ENCODE peak calls at places on chromosomes 16 and 17, in four cellular contexts. One of them, this sample, is unnamed.

GRCh38 chr17:55005520-55005919 is 37.0 kb downstream of the STXBP4 start:
- DNase-seq in neural progenitor cell: peak
- DNase-seq in SK-MEL-5: peak
- DNase-seq in mesendoderm: peak
- DNase-seq in this sample: peak

GRCh38 chr17:83136931-83137330 is 57.5 kb downstream of the METRNL start:
- DNase-seq in SK-MEL-5: no peak
- DNase-seq in neural progenitor cell: no peak
- DNase-seq in mesendoderm: no peak
- DNase-seq in this sample: peak

GRCh38 chr16:67397451-67397801 is 4.1 kb upstream of the TPPP3 start:
- DNase-seq in SK-MEL-5: no peak
- DNase-seq in neural progenitor cell: no peak
- DNase-seq in mesendoderm: no peak
- DNase-seq in this sample: no peak

GRCh38 chr17:81685108-81685507 is 1.3 kb downstream of the HGS start:
- DNase-seq in neural progenitor cell: no peak
- DNase-seq in mesendoderm: no peak
- DNase-seq in SK-MEL-5: peak
- DNase-seq in this sample: no peak

GRCh38 chr17:21296097-21297025 is 11.8 kb downstream of the MAP2K3 start:
- DNase-seq in neural progenitor cell: no peak
- DNase-seq in mesendoderm: no peak
- DNase-seq in SK-MEL-5: no peak
- DNase-seq in this sample: no peak

GRCh38 chr16:19115148-19116021 is 1.6 kb downstream of the ITPRIPL2 start:
- DNase-seq in SK-MEL-5: no peak
- DNase-seq in neural progenitor cell: no peak
- DNase-seq in mesendoderm: peak
- DNase-seq in this sample: no peak

GRCh38 chr17:9035249-9035648 is 13.9 kb downstream of the NTN1 start:
- DNase-seq in mesendoderm: no peak
- DNase-seq in SK-MEL-5: no peak
- DNase-seq in neural progenitor cell: no peak
- DNase-seq in this sample: no peak

GRCh38 chr16:86471896-86472295 is 38.4 kb upstream of the FOXF1 start:
- DNase-seq in mesendoderm: no peak
- DNase-seq in SK-MEL-5: no peak
- DNase-seq in neural progenitor cell: no peak
- DNase-seq in this sample: no peak

GRCh38 chr16:55464375-55464774 is 14.6 kb upstream of the MMP2 start:
- DNase-seq in neural progenitor cell: no peak
- DNase-seq in SK-MEL-5: no peak
- DNase-seq in mesendoderm: no peak
- DNase-seq in this sample: no peak

GRCh38 chr16:27729516-27730304 is 179.8 kb downstream of the KATNIP start:
- DNase-seq in mesendoderm: no peak
- DNase-seq in SK-MEL-5: no peak
- DNase-seq in neural progenitor cell: no peak
- DNase-seq in this sample: no peak